ENCODE peak calls at places on chromosomes 2 and 18, in seven cellular contexts. G is pancreas; T is foreskin fibroblast; Q is stimulated activated CD8-positive, alpha-beta memory T cell treated with anti-CD3 and anti-CD28 coated beads, Interleukin-2, amount 100 ng/mL, for 48 hours; J is astrocyte of the spinal cord; O is T follicular helper cell; P is iPS-NIHi11. D is an unnamed sample.

GRCh38 chr2:53437371-53437770 is 330.2 kb upstream of the CHAC2 start:
- DNase-seq in G (no peak), T (no peak), Q (no peak), J (peak), O (no peak), P (no peak), D (no peak)

GRCh38 chr2:37653805-37654378 is 17.6 kb downstream of the CDC42EP3 start:
- DNase-seq in G (no peak), T (no peak), Q (no peak), J (no peak), O (no peak), P (no peak), D (no peak)

GRCh38 chr2:212611026-212611425 is 72.4 kb upstream of the ERBB4 start:
- DNase-seq in G (no peak), T (no peak), Q (no peak), J (no peak), O (no peak), P (no peak), D (no peak)

GRCh38 chr2:54396107-54396506 is 60.0 kb upstream of the SPTBN1 start:
- DNase-seq in G (no peak), T (peak), Q (no peak), J (peak), O (no peak), P (no peak), D (peak)

GRCh38 chr2:29052811-29053210 is 21.5 kb downstream of the PCARE start:
- DNase-seq in G (no peak), T (no peak), Q (no peak), J (no peak), O (no peak), P (no peak), D (no peak)

GRCh38 chr2:26355038-26355995 is 8.7 kb upstream of the ADGRF3 start:
- DNase-seq in G (no peak), T (peak), Q (no peak), J (peak), O (no peak), P (peak), D (peak)

GRCh38 chr18:77512152-77512551 is 262.5 kb downstream of the GALR1 start:
- DNase-seq in G (no peak), T (no peak), Q (no peak), J (no peak), O (no peak), P (no peak), D (no peak)

GRCh38 chr2:185970148-185970852 is 231.7 kb downstream of the FSIP2 start:
- DNase-seq in G (no peak), T (peak), Q (no peak), J (peak), O (no peak), P (no peak), D (no peak)

GRCh38 chr2:47073641-47074040 is 81.5 kb downstream of the STPG4 start:
- DNase-seq in G (peak), T (no peak), Q (no peak), J (no peak), O (no peak), P (no peak), D (no peak)

GRCh38 chr2:83633435-83633834 is 825.6 kb downstream of the SUCLG1 start:
- DNase-seq in G (no peak), T (no peak), Q (no peak), J (no peak), O (no peak), P (no peak), D (no peak)

GRCh38 chr2:114724513-114724912 is 282.1 kb downstream of the DPP10 start:
- DNase-seq in G (no peak), T (no peak), Q (no peak), J (no peak), O (no peak), P (no peak), D (no peak)

GRCh38 chr2:238428866-238429265 is 2.1 kb downstream of the ASB1 start:
- DNase-seq in G (no peak), T (no peak), Q (no peak), J (peak), O (no peak), P (no peak), D (no peak)

GRCh38 chr2:11342561-11343343 is 1.7 kb downstream of the ROCK2 start:
- DNase-seq in G (no peak), T (peak), Q (no peak), J (peak), O (no peak), P (no peak), D (no peak)

GRCh38 chr2:75532488-75532887 is 28.3 kb downstream of the EVA1A start:
- DNase-seq in G (no peak), T (no peak), Q (no peak), J (no peak), O (no peak), P (no peak), D (no peak)

GRCh38 chr18:12855886-12856285 is 28.2 kb downstream of the PTPN2 start:
- DNase-seq in G (no peak), T (no peak), Q (no peak), J (no peak), O (no peak), P (no peak), D (no peak)